ENCODE peak calls at places on chromosomes 4 and X, in seven cellular contexts. T is GM23338, Y is A549, D is brain microvascular endothelial cell, V is tibial artery, E is psoas muscle, K is adrenal gland. Q is an unnamed sample.

GRCh38 chr4:98377626-98378025 is 116.4 kb downstream of the RAP1GDS1 start:
- DNase-seq in D (no peak), V (no peak), Y (no peak), T (no peak), E (no peak), K (no peak), Q (no peak)

GRCh38 chr4:173346074-173346473 is 11.9 kb upstream of the HMGB2 start:
- DNase-seq in K (no peak), E (no peak), D (peak), T (no peak), V (no peak), Y (no peak), Q (no peak)

GRCh38 chr4:76600447-76600846 is 165.4 kb downstream of the SHROOM3 start:
- DNase-seq in Y (no peak), K (no peak), T (no peak), D (no peak), E (no peak), V (no peak), Q (no peak)

GRCh38 chr4:126733301-126733700 is 899.5 kb upstream of the INTU start:
- DNase-seq in K (no peak), V (no peak), D (no peak), Y (no peak), E (no peak), T (no peak), Q (peak)

GRCh38 chr4:6885953-6886557 is 23.6 kb upstream of the TBC1D14 start:
- DNase-seq in D (peak), T (peak), K (peak), E (peak), V (peak), Y (peak), Q (peak)

GRCh38 chr4:167035390-167035789 is 198.9 kb downstream of the SPOCK3 start:
- DNase-seq in K (no peak), D (no peak), Y (no peak), V (no peak), T (no peak), E (no peak), Q (no peak)

GRCh38 chr4:183478123-183478522 is 26.7 kb upstream of the ING2 start:
- DNase-seq in Y (no peak), T (no peak), V (no peak), E (no peak), D (no peak), K (no peak), Q (no peak)

GRCh38 chr4:51998837-51999236 is 21.3 kb downstream of the LRRC66 start:
- DNase-seq in T (peak), D (no peak), E (no peak), V (no peak), Y (no peak), K (no peak), Q (no peak)

GRCh38 chr4:142558851-142559250 is 287.2 kb downstream of the INPP4B start:
- DNase-seq in V (no peak), E (no peak), T (no peak), D (peak), Y (no peak), K (no peak), Q (no peak)

GRCh38 chrX:41148553-41148952 is 63.3 kb downstream of the USP9X start:
- DNase-seq in D (peak), Y (no peak), T (no peak), E (no peak), V (no peak), K (no peak), Q (peak)

GRCh38 chr4:83224502-83225197 is 59.9 kb downstream of the COQ2 start:
- DNase-seq in V (no peak), Y (no peak), K (no peak), E (no peak), T (no peak), D (no peak), Q (no peak)

DNA sequence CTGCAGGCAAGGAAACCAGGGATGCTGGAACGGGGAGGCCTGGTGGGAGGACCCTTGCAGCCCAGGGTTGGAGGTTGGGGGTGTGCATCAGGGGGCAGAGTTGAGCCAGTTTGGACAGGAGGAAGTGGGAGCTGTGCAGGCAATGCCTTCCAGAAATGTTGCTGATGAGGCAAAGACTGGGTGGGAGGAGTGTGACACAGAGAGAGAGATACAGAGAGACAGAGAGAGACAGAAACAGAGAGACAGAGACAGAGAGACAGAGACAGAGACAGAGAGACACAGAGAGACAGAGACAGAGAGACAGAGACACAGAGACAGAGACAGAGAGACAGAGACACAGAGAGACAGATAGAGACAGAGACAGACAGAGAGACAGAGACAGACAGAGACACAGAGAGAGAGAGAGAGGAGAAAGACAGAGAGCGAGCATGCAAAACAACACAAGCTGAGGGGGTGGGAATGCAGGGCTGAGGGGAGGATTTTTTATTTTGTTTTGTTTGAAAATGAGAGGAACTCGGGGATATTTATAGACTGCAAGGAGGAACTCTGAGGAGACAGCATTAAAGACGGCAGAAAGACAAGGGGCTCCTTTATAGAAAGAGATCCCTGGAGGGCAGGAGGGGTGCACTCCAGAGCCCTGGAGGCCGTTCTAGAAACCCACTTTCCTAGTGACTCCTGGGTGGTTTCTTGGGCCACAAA is 1.9 kb upstream of the HAUS3 start:
- DNase-seq in D (no peak), E (peak), T (no peak), V (peak), K (peak), Y (peak), Q (no peak)
- TF ChIP-seq CTCF in D (peak), E (peak), T (peak), V (no peak), K (no peak), Y (no peak), Q (no peak)

GRCh38 chr4:87425711-87426110 is 3.3 kb downstream of the NUDT9 start:
- DNase-seq in K (no peak), V (no peak), T (no peak), E (no peak), D (no peak), Y (no peak), Q (peak)

GRCh38 chr4:87426865-87427517 is 4.6 kb downstream of the NUDT9 start:
- DNase-seq in D (no peak), Y (no peak), V (no peak), E (no peak), T (no peak), K (no peak), Q (no peak)

GRCh38 chr4:87422104-87423052 is at the start of gene NUDT9:
- DNase-seq in K (peak), Y (peak), V (peak), E (peak), D (peak), T (peak), Q (peak)

GRCh38 chr4:87420431-87420830 is 1.9 kb upstream of the NUDT9 start:
- DNase-seq in T (no peak), D (no peak), V (no peak), K (no peak), Y (no peak), E (no peak), Q (no peak)

GRCh38 chr4:87423313-87424031 is 1.1 kb downstream of the NUDT9 start:
- DNase-seq in K (no peak), Y (no peak), T (no peak), V (no peak), E (no peak), D (no peak), Q (peak)
- H3K4me3 ChIP-seq in K (peak), Y (peak), T (peak), V (peak), E (peak), D (peak), Q (peak)

GRCh38 chr4:139015269-139015947 is at the start of gene NOCT:
- DNase-seq in T (peak), E (peak), K (peak), V (peak), D (peak), Y (peak), Q (peak)
- TF ChIP-seq CTCF in T (no peak), E (peak), K (peak), V (peak), D (no peak), Y (no peak), Q (no peak)

DNA sequence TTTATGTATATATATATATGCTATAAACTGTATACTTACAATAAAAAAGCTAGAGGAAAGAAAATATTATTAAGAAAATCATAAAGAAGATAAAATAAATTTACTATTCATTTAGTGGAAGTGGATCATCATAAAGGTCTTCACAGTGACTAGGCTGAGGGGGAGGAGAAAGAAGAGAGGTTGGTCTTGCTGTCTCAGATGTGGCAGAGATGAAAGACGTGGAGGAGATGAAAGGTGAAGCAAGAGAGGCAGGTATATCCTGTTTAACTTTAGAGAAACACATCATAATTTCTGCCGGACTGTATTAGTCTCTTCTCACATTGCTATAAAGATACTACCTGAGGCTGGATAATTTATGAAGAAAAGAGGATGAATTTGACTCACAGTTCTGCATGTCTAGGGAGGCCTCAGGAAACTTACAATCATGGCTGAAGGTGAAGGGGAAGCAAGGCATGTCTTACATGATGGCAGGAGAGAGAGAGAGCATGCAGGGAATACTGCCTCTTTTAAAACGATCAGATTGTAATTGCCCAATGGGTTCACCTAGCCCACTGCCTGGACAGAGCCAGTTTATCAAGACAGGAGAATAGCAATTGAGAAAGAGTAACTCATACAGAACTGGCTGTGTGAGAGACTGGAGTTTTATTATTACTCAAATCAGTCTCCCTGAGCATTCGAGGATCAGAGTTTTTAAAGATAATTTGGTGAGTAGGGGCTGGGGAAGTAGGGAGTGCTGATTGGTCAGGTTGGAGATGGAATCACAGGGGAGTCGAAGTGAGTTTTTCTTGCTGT is 22.1 kb upstream of the RRAGB start:
- DNase-seq in V (no peak), E (no peak), T (no peak), K (no peak), D (no peak), Y (no peak), Q (no peak)
- H3K4me3 ChIP-seq in V (no peak), E (no peak), T (no peak), K (no peak), D (no peak), Y (no peak), Q (no peak)

DNA sequence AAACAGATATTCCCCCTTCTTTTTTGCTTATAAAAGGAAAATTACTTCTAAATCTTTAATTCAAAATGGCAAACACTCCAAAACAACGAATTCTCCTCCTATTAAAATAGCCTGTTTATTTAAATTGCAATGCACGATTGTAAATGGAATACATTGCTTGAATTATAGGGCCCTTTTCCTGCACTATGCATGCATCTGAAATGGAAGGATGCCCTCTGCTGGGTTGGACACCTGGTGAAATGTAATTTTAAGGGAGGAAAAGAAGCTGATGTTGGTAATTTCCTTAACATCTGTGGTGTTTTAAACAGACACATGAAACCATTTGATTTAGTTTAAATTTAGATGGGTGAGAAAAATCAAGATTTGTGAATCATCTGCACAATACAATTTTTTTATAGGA is 72.8 kb downstream of the GRXCR1 start:
- DNase-seq in T (peak), V (no peak), Y (no peak), E (no peak), D (no peak), K (no peak), Q (peak)
- TF ChIP-seq CTCF in T (peak), V (no peak), Y (no peak), E (no peak), D (no peak), K (no peak), Q (peak)

GRCh38 chr4:153483432-153484418 is 17.6 kb downstream of the TMEM131L start:
- DNase-seq in V (no peak), E (no peak), Y (no peak), D (no peak), T (no peak), K (no peak), Q (no peak)
- H3K4me3 ChIP-seq in V (peak), E (peak), Y (no peak), D (no peak), T (no peak), K (no peak), Q (no peak)

GRCh38 chrX:86021652-86022289 is 25.6 kb downstream of the CHM start:
- DNase-seq in Y (no peak), V (no peak), K (no peak), T (no peak), E (no peak), D (no peak), Q (no peak)
- TF ChIP-seq CTCF in Y (no peak), V (no peak), K (no peak), T (no peak), E (no peak), D (no peak), Q (no peak)

DNA sequence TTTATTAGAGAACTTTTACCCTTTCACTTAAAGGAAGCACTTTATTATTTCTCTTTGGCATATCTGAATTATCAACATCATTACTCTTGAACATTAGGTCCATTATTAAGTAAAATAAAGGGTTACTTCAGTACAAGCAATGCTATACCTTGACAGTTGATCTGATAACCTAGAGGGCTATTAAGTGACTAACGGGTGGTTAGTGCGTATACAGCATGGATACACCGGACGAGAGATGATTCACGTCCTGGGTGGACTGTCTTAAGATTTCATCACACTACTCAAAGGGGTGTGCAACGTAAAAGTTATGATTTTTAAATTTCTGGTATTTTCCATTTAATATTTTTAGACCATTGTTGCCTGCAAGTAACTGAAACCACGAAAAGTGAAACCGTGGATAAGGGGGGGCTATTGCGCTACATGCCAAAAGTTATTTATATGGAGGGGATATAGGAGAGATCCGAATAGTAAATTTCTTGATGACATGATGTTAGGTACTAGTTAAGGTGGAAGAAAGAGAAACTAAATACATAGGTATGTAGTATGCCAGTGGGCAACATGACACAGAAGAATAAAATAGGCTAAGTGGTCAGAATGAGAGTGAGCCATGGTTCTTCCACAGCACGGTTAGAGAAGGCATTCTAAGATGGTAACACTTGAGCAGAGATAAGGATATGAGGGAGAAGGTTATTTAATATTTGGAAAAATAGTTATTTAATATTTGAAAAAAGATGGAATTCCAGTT is 230.8 kb upstream of the ANKRD50 start:
- DNase-seq in E (no peak), K (no peak), T (no peak), V (no peak), D (peak), Y (peak), Q (peak)
- H3K4me3 ChIP-seq in E (no peak), K (no peak), T (no peak), V (no peak), D (no peak), Y (no peak), Q (no peak)

DNA sequence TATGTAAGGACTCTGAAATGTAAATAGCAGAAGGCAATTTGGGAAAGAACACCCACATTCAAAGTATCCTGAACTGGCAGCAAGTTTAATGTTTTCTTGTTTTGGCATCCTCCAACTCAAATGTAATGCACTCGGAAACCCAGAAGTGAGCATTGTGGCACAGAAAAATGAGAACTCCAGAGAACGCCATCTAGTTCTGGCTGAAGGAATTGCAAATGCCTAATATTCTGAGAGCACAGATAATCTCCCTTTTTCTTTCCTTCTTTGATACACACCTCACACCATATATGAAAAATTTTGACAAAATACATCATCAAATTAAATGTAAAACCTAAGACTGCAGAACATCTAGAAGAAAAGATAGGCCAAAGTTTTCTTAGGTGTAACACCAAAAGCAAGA is 52.1 kb downstream of the PWWP3B start:
- DNase-seq in E (no peak), Y (no peak), V (no peak), D (no peak), K (no peak), T (peak), Q (peak)
- TF ChIP-seq CTCF in E (peak), Y (peak), V (no peak), D (peak), K (no peak), T (peak), Q (peak)

GRCh38 chr4:133146574-133147198 is 2.4 kb upstream of the PCDH10 start:
- DNase-seq in E (peak), V (no peak), Y (peak), D (peak), T (peak), K (peak), Q (peak)
- H3K4me3 ChIP-seq in E (peak), V (peak), Y (peak), D (peak), T (peak), K (peak), Q (peak)

Q was measured in epithelial cell of esophagus.